ENCODE peak calls at places on chromosomes 4 and X, in four cellular contexts. A, I, Y and M are unnamed samples.

GRCh38 chr4:113223001-113223400 is 173.5 kb downstream of the ANK2 start:
- DNase-seq in A (no peak), Y (no peak), I (no peak), M (no peak)

GRCh38 chr4:8131826-8132225 is 26.8 kb downstream of the ABLIM2 start:
- DNase-seq in Y (no peak), A (no peak), I (no peak), M (no peak)

GRCh38 chr4:8917321-8917811 is 45.7 kb upstream of the HMX1 start:
- DNase-seq in A (no peak), I (no peak), Y (no peak), M (no peak)

GRCh38 chr4:55440786-55441185 is 45.0 kb downstream of the TMEM165 start:
- DNase-seq in I (no peak), A (no peak), Y (no peak), M (no peak)

GRCh38 chr4:174425669-174426068 is 96.6 kb downstream of the HPGD start:
- DNase-seq in Y (no peak), I (no peak), A (no peak), M (no peak)

GRCh38 chr4:76156635-76157034 is 8.4 kb upstream of the NUP54 start:
- DNase-seq in A (no peak), Y (no peak), I (no peak), M (no peak)

GRCh38 chr4:67109276-67109675 is 436.0 kb downstream of the CENPC start:
- DNase-seq in A (no peak), I (no peak), Y (no peak), M (no peak)

GRCh38 chr4:52402582-52402981 is 256.5 kb downstream of the USP46 start:
- DNase-seq in I (no peak), Y (no peak), A (no peak), M (no peak)

GRCh38 chrX:12701625-12702024 is 89.6 kb upstream of the PRPS2 start:
- DNase-seq in A (peak), Y (peak), I (peak), M (peak)

GRCh38 chr4:125321709-125322362 is 7.1 kb downstream of the FAT4 start:
- DNase-seq in A (peak), Y (peak), I (no peak), M (no peak)

GRCh38 chrX:82775426-82775825 is 732.7 kb upstream of the POU3F4 start:
- DNase-seq in A (no peak), Y (no peak), I (no peak), M (no peak)

GRCh38 chr4:122776916-122777315 is 44.4 kb downstream of the BBS12 start:
- DNase-seq in Y (no peak), I (no peak), A (no peak), M (no peak)

GRCh38 chr4:118948545-118949144 is 60.0 kb downstream of the SYNPO2 start:
- DNase-seq in A (peak), Y (no peak), I (no peak), M (no peak)

GRCh38 chr4:136392576-136392975 is 1139.7 kb downstream of the PCDH18 start:
- DNase-seq in Y (peak), I (no peak), A (peak), M (no peak)

GRCh38 chr4:118683513-118683912 is 1.7 kb upstream of the METTL14 start:
- DNase-seq in A (peak), I (no peak), Y (no peak), M (no peak)

GRCh38 chrX:40358994-40359393 is 221.8 kb upstream of the ATP6AP2 start:
- DNase-seq in A (no peak), Y (no peak), I (no peak), M (no peak)

GRCh38 chrX:68571292-68572256 is 72.7 kb downstream of the YIPF6 start:
- DNase-seq in I (no peak), Y (peak), A (peak), M (peak)

GRCh38 chrX:69314436-69315348 is 149.4 kb upstream of the PJA1 start:
- DNase-seq in I (peak), Y (no peak), A (no peak), M (no peak)

GRCh38 chr4:23733911-23734458 is 155.9 kb downstream of the PPARGC1A start:
- DNase-seq in A (no peak), Y (no peak), I (no peak), M (no peak)

GRCh38 chrX:21408324-21408723 is 34.1 kb downstream of the CNKSR2 start:
- DNase-seq in A (no peak), I (no peak), Y (no peak), M (no peak)

GRCh38 chrX:153411255-153411987 is at the start of gene ZFP92:
- DNase-seq in I (no peak), A (no peak), Y (no peak), M (no peak)

GRCh38 chr4:185238750-185239149 is 29.4 kb downstream of the SNX25 start:
- DNase-seq in Y (peak), A (no peak), I (no peak), M (no peak)

DNA sequence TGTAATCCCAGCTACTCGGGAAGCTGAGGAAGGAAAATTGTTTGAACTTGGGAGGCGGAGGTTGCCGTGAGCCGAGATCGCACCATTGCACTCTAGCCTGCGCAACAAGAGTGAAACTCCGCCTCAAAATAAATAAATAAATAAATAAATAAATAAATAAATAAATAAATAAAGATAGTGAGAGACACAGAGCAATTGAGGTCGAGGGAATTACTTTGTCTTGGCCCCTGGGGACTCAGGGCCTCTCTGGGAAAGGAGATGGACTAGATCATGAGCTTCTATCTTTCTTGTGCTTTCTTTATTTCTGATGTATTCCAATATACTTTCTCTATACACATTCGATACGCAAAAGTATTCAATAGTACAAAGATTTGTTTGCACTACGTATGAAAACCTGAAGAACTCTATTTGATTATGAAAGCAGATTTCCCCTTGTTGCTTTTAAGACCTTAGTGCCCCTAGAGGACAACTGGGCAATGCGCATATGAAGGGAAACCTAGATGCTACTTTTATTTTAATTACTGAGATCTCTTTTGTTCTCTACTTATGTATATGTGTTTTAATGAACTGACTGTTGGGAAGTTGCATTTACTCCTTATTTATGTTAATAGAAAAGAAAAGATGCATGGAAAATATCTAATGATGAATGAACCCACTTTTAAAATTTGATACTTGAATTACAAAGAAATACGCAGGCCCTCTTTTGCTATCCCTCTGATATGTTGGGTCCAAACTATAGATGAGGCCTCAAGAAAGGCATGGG is 12.8 kb upstream of the ELOVL6 start:
- DNase-seq in I (no peak), Y (peak), A (peak), M (no peak)
- TF ChIP-seq CTCF in I (peak), Y (peak), A (peak), M (peak)

GRCh38 chr4:25939330-25939729 is 25.3 kb downstream of the SMIM20 start:
- DNase-seq in A (no peak), I (no peak), Y (no peak), M (no peak)

GRCh38 chr4:25938251-25939186 is 24.5 kb downstream of the SMIM20 start:
- DNase-seq in A (peak), Y (peak), I (peak), M (no peak)

GRCh38 chr4:25936696-25937095 is 22.7 kb downstream of the SMIM20 start:
- DNase-seq in A (no peak), I (no peak), Y (no peak), M (no peak)

GRCh38 chr4:25941441-25941840 is 27.4 kb downstream of the SMIM20 start:
- DNase-seq in Y (peak), A (no peak), I (no peak), M (no peak)

GRCh38 chr4:25937801-25938200 is 23.8 kb downstream of the SMIM20 start:
- DNase-seq in Y (peak), I (no peak), A (peak), M (no peak)
- H3K4me3 ChIP-seq in Y (no peak), I (no peak), A (no peak), M (no peak)

DNA sequence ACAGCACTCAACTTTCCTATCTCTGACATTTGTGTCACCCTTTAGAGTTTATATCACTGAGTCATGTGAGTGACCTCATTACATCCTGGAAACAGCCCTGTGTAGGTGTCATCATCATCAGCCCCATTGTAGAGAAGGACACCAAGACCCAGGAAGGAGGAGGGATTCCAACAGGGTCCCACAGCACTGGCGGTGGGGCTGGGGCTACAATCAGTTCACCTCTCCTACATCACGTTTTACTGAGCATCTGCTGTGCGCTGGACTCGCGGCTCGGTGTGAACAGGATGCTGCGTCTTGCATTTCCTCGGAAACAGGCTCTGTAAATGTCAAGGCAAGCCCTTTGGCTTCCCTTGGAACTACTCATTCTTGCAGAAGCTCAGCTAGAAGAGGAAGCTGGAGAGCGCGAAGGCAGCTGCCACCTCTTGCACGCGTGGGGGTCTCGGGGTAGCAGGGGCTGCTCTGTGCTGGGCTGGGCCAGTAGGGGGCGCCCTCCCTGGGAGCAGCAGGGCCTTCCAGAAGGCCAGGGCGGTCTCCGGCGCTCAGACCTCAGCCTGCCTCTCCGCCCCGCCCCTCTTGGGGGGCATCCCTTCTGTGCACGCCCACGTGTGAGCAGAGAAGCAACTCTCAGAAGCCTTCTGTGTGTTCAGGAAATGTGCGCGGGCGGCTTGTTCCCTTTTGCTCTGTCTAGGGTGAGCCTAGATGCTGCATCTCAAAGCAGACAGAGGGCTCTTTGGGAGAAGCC is 29.0 kb downstream of the REELD1 start:
- DNase-seq in I (peak), A (peak), Y (peak), M (no peak)
- TF ChIP-seq CTCF in I (peak), A (no peak), Y (peak), M (peak)

GRCh38 chrX:34381241-34381640 is 249.1 kb upstream of the FAM47A start:
- DNase-seq in I (no peak), Y (no peak), A (peak), M (no peak)
- H3K4me3 ChIP-seq in I (no peak), Y (no peak), A (no peak), M (no peak)